ENCODE peak calls at places on chromosomes 5 and 9, in seven cellular contexts. Q is mesenchymal stem cell, A is mesendoderm, D is IMR-90, X is H1, I is neuronal stem cell, F is H9. H is an unnamed sample.

GRCh38 chr5:125595095-125595494 is 828.1 kb upstream of the GRAMD2B start:
- DNase-seq in Q (peak; percentile 76), A (no peak), D (peak; percentile 82), X (no peak), I (no peak), F (no peak), H (peak; percentile 36)

GRCh38 chr9:95508242-95508967 is 8.4 kb downstream of the PTCH1 start:
- DNase-seq in Q (no peak), A (peak; percentile 29), D (no peak), X (no peak), I (no peak), F (no peak), H (no peak)

GRCh38 chr5:93654676-93655075 is 71.7 kb downstream of the NR2F1 start:
- DNase-seq in Q (no peak), A (no peak), D (peak; percentile 28), X (no peak), I (no peak), F (no peak), H (peak; percentile 24)

GRCh38 chr9:119280740-119281485 is 88.3 kb downstream of the BRINP1 start:
- DNase-seq in Q (no peak), A (no peak), D (no peak), X (no peak), I (no peak), F (no peak), H (no peak)

GRCh38 chr9:113274474-113275146 is 762 bp downstream of the CDC26 start:
- DNase-seq in Q (peak; percentile 80), A (peak; percentile 77), D (peak; percentile 64), X (no peak), I (peak; percentile 71), F (no peak), H (peak; percentile 27)

GRCh38 chr9:113309204-113309813 is 6.1 kb upstream of the RNF183 start:
- DNase-seq in Q (peak; percentile 61), A (peak; percentile 25), D (peak; percentile 59), X (no peak), I (no peak), F (no peak), H (peak; percentile 46)

GRCh38 chr9:107999011-107999410 is 509.4 kb upstream of the KLF4 start:
- DNase-seq in Q (no peak), A (peak; percentile 98), D (no peak), X (peak; percentile 50), I (no peak), F (peak; percentile 59), H (peak; percentile 86)

GRCh38 chr5:155402927-155403645 is 389.5 kb downstream of the KIF4B start:
- DNase-seq in Q (no peak), A (peak; percentile 36), D (no peak), X (no peak), I (no peak), F (no peak), H (no peak)

GRCh38 chr5:55316289-55316688 is 8.5 kb downstream of the MTREX start:
- DNase-seq in Q (no peak), A (no peak), D (no peak), X (no peak), I (no peak), F (no peak), H (no peak)

GRCh38 chr9:99807276-99807852 is 14.3 kb upstream of the NR4A3 start:
- DNase-seq in Q (peak; percentile 77), A (peak; percentile 76), D (peak; percentile 59), X (no peak), I (peak; percentile 60), F (no peak), H (no peak)

GRCh38 chr5:38250752-38251448 is 7.5 kb upstream of the EGFLAM start:
- DNase-seq in Q (peak; percentile 33), A (peak; percentile 45), D (no peak), X (no peak), I (no peak), F (no peak), H (no peak)

GRCh38 chr5:33231214-33231710 is 209.5 kb upstream of the TARS1 start:
- DNase-seq in Q (no peak), A (no peak), D (peak; percentile 4), X (no peak), I (no peak), F (no peak), H (no peak)

GRCh38 chr9:128182872-128183528 is 8.4 kb downstream of the CIZ1 start:
- DNase-seq in Q (no peak), A (no peak), D (no peak), X (no peak), I (no peak), F (no peak), H (no peak)

GRCh38 chr5:74640450-74641013 is at the start of gene ENC1:
- DNase-seq in Q (peak; percentile 93), A (peak; percentile 99), D (peak; percentile 84), X (peak; percentile 87), I (peak; percentile 94), F (peak; percentile 92), H (peak; percentile 85)

GRCh38 chr5:1006656-1007071 is 1.9 kb upstream of the NKD2 start:
- DNase-seq in Q (no peak), A (no peak), D (no peak), X (no peak), I (no peak), F (no peak), H (no peak)

GRCh38 chr5:56910123-56910951 is 941 bp downstream of the SETD9 start:
- DNase-seq in Q (no peak), A (peak; percentile 60), D (no peak), X (no peak), I (no peak), F (no peak), H (peak; percentile 53)

GRCh38 chr5:68381060-68381459 is 165.5 kb downstream of the PIK3R1 start:
- DNase-seq in Q (peak; percentile 27), A (no peak), D (no peak), X (no peak), I (no peak), F (no peak), H (no peak)

GRCh38 chr5:139822553-139823425 is 27.2 kb downstream of the PSD2 start:
- DNase-seq in Q (no peak), A (no peak), D (no peak), X (no peak), I (no peak), F (no peak), H (no peak)

GRCh38 chr5:148640471-148640870 is 13.9 kb downstream of the HTR4 start:
- DNase-seq in Q (no peak), A (peak; percentile 25), D (no peak), X (no peak), I (no peak), F (no peak), H (no peak)

GRCh38 chr9:85731128-85731630 is 10.6 kb downstream of the AGTPBP1 start:
- DNase-seq in Q (no peak), A (no peak), D (no peak), X (no peak), I (no peak), F (no peak), H (peak; percentile 79)

GRCh38 chr9:92716557-92716956 is 46.6 kb upstream of the IPPK start:
- DNase-seq in Q (peak; percentile 51), A (peak; percentile 73), D (peak; percentile 21), X (peak; percentile 17), I (peak; percentile 48), F (peak; percentile 83), H (peak; percentile 62)

GRCh38 chr9:127974002-127974768 is 6.6 kb downstream of the EEIG1 start:
- DNase-seq in Q (no peak), A (no peak), D (no peak), X (no peak), I (no peak), F (peak; percentile 26), H (no peak)

GRCh38 chr5:14331377-14331776 is 188.2 kb downstream of the TRIO start:
- DNase-seq in Q (no peak), A (no peak), D (peak; percentile 32), X (no peak), I (no peak), F (no peak), H (no peak)

GRCh38 chr9:78472111-78472510 is 175.2 kb downstream of the PSAT1 start:
- DNase-seq in Q (no peak), A (no peak), D (no peak), X (no peak), I (no peak), F (no peak), H (no peak)
- H3K23ac ChIP-seq in Q (no peak overlapping the region), A (no peak overlapping the region), D (no peak overlapping the region), X (no peak overlapping the region), I (no peak overlapping the region), F (no peak overlapping the region), H (no peak overlapping the region)

GRCh38 chr9:101977614-101978210 is 239.3 kb upstream of the GRIN3A start:
- DNase-seq in Q (peak; percentile 14), A (peak; percentile 13), D (peak; percentile 12), X (no peak), I (no peak), F (no peak), H (no peak)
- H3K23ac ChIP-seq in Q (no peak overlapping the region), A (no peak overlapping the region), D (no peak overlapping the region), X (no peak overlapping the region), I (no peak overlapping the region), F (no peak overlapping the region), H (no peak overlapping the region)

DNA sequence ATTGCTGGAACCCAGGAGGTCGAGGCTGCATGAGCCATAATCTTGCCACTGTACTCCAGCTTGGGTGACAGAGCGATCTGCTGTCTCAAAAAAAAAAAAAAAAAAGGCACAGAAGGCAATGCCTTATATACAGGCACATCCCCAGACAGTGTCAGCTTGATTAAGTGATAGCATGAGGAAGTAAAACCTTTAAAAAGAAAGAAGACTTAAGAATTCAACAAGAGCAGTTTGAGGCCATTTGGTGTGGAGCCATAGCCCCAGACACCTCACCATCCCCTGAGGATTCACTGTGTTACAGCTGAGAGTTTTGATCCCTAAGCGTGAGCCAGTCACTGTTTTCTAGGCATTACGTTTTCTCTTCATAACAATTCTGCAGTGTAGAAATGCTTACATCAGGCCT is 34.8 kb downstream of the ZSWIM6 start:
- DNase-seq in Q (no peak), A (no peak), D (no peak), X (no peak), I (no peak), F (no peak), H (no peak)
- H3K23ac ChIP-seq in Q (no peak overlapping the region), A (no peak overlapping the region), D (no peak overlapping the region), X (no peak overlapping the region), I (no peak overlapping the region), F (no peak overlapping the region), H (no peak overlapping the region)

GRCh38 chr5:77192444-77193050 is 17.9 kb upstream of the PDE8B start:
- DNase-seq in Q (no peak), A (no peak), D (no peak), X (no peak), I (no peak), F (no peak), H (no peak)

GRCh38 chr5:77197840-77198554 is 12.5 kb upstream of the PDE8B start:
- DNase-seq in Q (no peak), A (no peak), D (no peak), X (no peak), I (no peak), F (no peak), H (no peak)

GRCh38 chr5:77200663-77201062 is 9.8 kb upstream of the PDE8B start:
- DNase-seq in Q (no peak), A (no peak), D (no peak), X (no peak), I (no peak), F (no peak), H (no peak)

GRCh38 chr5:77194762-77195161 is 15.7 kb upstream of the PDE8B start:
- DNase-seq in Q (no peak), A (no peak), D (no peak), X (no peak), I (no peak), F (no peak), H (no peak)
- H3K23ac ChIP-seq in Q (no peak overlapping the region), A (no peak overlapping the region), D (no peak overlapping the region), X (no peak overlapping the region), I (no peak overlapping the region), F (no peak overlapping the region), H (no peak overlapping the region)